ENCODE peak calls at places on chromosome 10, in seven cellular contexts. V is GM12865; L is T-helper 17 cell; B is stimulated activated CD8-positive, alpha-beta memory T cell treated with anti-CD3 and anti-CD28 coated beads, Interleukin-4, amount 100 ng/mL, for 1 hour; Z is upper lobe of right lung; M is substantia nigra; O is neuronal stem cell. K is an unnamed sample.

GRCh38 chr10:132940791-132941465 is 1.4 kb downstream of the CFAP46 start:
- DNase-seq in V (peak), L (no peak), B (no peak), Z (peak), M (no peak), O (no peak), K (no peak)

GRCh38 chr10:84397735-84398144 is 69.4 kb downstream of the CCSER2 start:
- DNase-seq in V (peak), L (no peak), B (no peak), Z (no peak), M (no peak), O (no peak), K (no peak)

GRCh38 chr10:117439243-117439912 is 64.1 kb upstream of the PDZD8 start:
- DNase-seq in V (no peak), L (no peak), B (no peak), Z (no peak), M (no peak), O (no peak), K (no peak)

GRCh38 chr10:132465193-132465888 is 68.3 kb downstream of the PWWP2B start:
- DNase-seq in V (no peak), L (no peak), B (no peak), Z (no peak), M (no peak), O (no peak), K (no peak)

GRCh38 chr10:132788180-132788830 is 2.4 kb upstream of the NKX6-2 start:
- DNase-seq in V (no peak), L (no peak), B (no peak), Z (no peak), M (no peak), O (no peak), K (no peak)

GRCh38 chr10:87531908-87532622 is 27.4 kb downstream of the MINPP1 start:
- DNase-seq in V (no peak), L (no peak), B (no peak), Z (no peak), M (no peak), O (no peak), K (peak)

GRCh38 chr10:111986079-111986478 is 197.5 kb downstream of the GPAM start:
- DNase-seq in V (no peak), L (no peak), B (no peak), Z (no peak), M (no peak), O (no peak), K (no peak)

GRCh38 chr10:73096041-73096451 is 620 bp downstream of the P4HA1 start:
- DNase-seq in V (peak), L (peak), B (peak), Z (peak), M (no peak), O (no peak), K (peak)

GRCh38 chr10:133462512-133463305 is 9.0 kb downstream of the SCART1 start:
- DNase-seq in V (no peak), L (no peak), B (no peak), Z (no peak), M (no peak), O (no peak), K (no peak)

GRCh38 chr10:63504145-63504881 is 16.9 kb upstream of the REEP3 start:
- DNase-seq in V (no peak), L (no peak), B (no peak), Z (no peak), M (no peak), O (no peak), K (no peak)

GRCh38 chr10:127979017-127979416 is 72.1 kb downstream of the PTPRE start:
- DNase-seq in V (no peak), L (no peak), B (no peak), Z (no peak), M (no peak), O (no peak), K (no peak)

GRCh38 chr10:80500572-80501380 is 36.9 kb upstream of the SH2D4B start:
- DNase-seq in V (peak), L (no peak), B (no peak), Z (peak), M (no peak), O (no peak), K (peak)

GRCh38 chr10:106513328-106513727 is 651.2 kb downstream of the SORCS1 start:
- DNase-seq in V (no peak), L (no peak), B (no peak), Z (no peak), M (no peak), O (no peak), K (no peak)

GRCh38 chr10:6124666-6125065 is 35.8 kb downstream of the RBM17 start:
- DNase-seq in V (no peak), L (no peak), B (no peak), Z (no peak), M (no peak), O (no peak), K (no peak)

GRCh38 chr10:13787015-13787421 is 200.3 kb downstream of the PRPF18 start:
- DNase-seq in V (peak), L (peak), B (peak), Z (no peak), M (no peak), O (no peak), K (peak)

GRCh38 chr10:80359644-80360043 is 3.1 kb downstream of the DYDC2 start:
- DNase-seq in V (no peak), L (no peak), B (no peak), Z (no peak), M (no peak), O (no peak), K (no peak)

GRCh38 chr10:20936388-20936787 is 39.3 kb upstream of the NEBL start:
- DNase-seq in V (no peak), L (no peak), B (no peak), Z (no peak), M (no peak), O (no peak), K (no peak)

GRCh38 chr10:90885176-90885575 is 13.4 kb downstream of the RPP30 start:
- DNase-seq in V (no peak), L (no peak), B (no peak), Z (no peak), M (no peak), O (no peak), K (no peak)

GRCh38 chr10:19929466-19930140 is 113.4 kb downstream of the PLXDC2 start:
- DNase-seq in V (no peak), L (no peak), B (no peak), Z (no peak), M (no peak), O (no peak), K (no peak)

GRCh38 chr10:84605802-84606201 is 277.4 kb downstream of the CCSER2 start:
- DNase-seq in V (no peak), L (no peak), B (no peak), Z (no peak), M (no peak), O (no peak), K (no peak)

GRCh38 chr10:24444337-24444736 is 235.4 kb downstream of the KIAA1217 start:
- DNase-seq in V (no peak), L (no peak), B (no peak), Z (no peak), M (no peak), O (no peak), K (peak)

GRCh38 chr10:86139066-86139657 is 227.4 kb downstream of the GRID1 start:
- DNase-seq in V (peak), L (no peak), B (no peak), Z (no peak), M (no peak), O (peak), K (no peak)

K was measured in SJSA1.